ENCODE peak calls at places on chromosomes 6 and 20, in seven cellular contexts. M is stimulated activated effector memory CD8-positive, alpha-beta T cell treated with anti-CD3 and anti-CD28 coated beads, Interleukin-12 subunit alpha, Interleukin-12 subunit beta, amount 100 ng/mL, for 72 hours; K is foreskin fibroblast; E is HTR-8/SVneo; N is RWPE1; F is activated CD4-positive, CD25-positive, alpha-beta regulatory T cell; I is stimulated activated CD4-positive, alpha-beta T cell treated with anti-CD3 and anti-CD28 coated beads, Interleukin-2, amount 100 ng/mL, for 24 hours. W is an unnamed sample.

GRCh38 chr6:98308564-98308963 is 525.8 kb upstream of the POU3F2 start:
- DNase-seq in M (no peak), K (no peak), E (no peak), N (no peak), F (no peak), I (no peak), W (no peak)

GRCh38 chr6:149545258-149545753 is 537 bp downstream of the PPIL4 start:
- DNase-seq in M (peak; percentile 18), K (peak; percentile 54), E (no peak), N (peak; percentile 30), F (peak; percentile 20), I (peak; percentile 66), W (no peak)

GRCh38 chr6:116403205-116403604 is 32.5 kb downstream of the DSE start:
- DNase-seq in M (no peak), K (no peak), E (no peak), N (no peak), F (no peak), I (no peak), W (no peak)

GRCh38 chr20:3710703-3711417 is 1.5 kb downstream of the SIGLEC1 start:
- DNase-seq in M (peak; percentile 80), K (peak; percentile 30), E (peak; percentile 85), N (peak; percentile 80), F (peak; percentile 70), I (peak; percentile 85), W (peak; percentile 88)

GRCh38 chr6:11354019-11354418 is 121.6 kb upstream of the NEDD9 start:
- DNase-seq in M (peak; percentile 17), K (peak; percentile 9), E (no peak), N (no peak), F (no peak), I (peak; percentile 74), W (no peak)

GRCh38 chr20:14644698-14645097 is 307.3 kb upstream of the FLRT3 start:
- DNase-seq in M (no peak), K (no peak), E (no peak), N (no peak), F (no peak), I (no peak), W (no peak)

GRCh38 chr6:125835221-125835744 is 44.5 kb downstream of the NCOA7 start:
- DNase-seq in M (no peak), K (no peak), E (no peak), N (no peak), F (no peak), I (no peak), W (no peak)

GRCh38 chr6:105783333-105783945 is 302.7 kb upstream of the PRDM1 start:
- DNase-seq in M (no peak), K (no peak), E (no peak), N (no peak), F (no peak), I (no peak), W (no peak)

GRCh38 chr6:38852215-38852614 is 137.1 kb downstream of the DNAH8 start:
- DNase-seq in M (no peak), K (no peak), E (no peak), N (no peak), F (no peak), I (no peak), W (no peak)

GRCh38 chr20:19025430-19026120 is 186.9 kb upstream of the SLC24A3 start:
- DNase-seq in M (no peak), K (no peak), E (no peak), N (no peak), F (no peak), I (no peak), W (no peak)

GRCh38 chr6:1200706-1201105 is 111.2 kb upstream of the FOXQ1 start:
- DNase-seq in M (no peak), K (peak; percentile 99), E (no peak), N (no peak), F (no peak), I (no peak), W (no peak)

GRCh38 chr20:9332783-9333482 is 181.5 kb upstream of the LAMP5 start:
- DNase-seq in M (no peak), K (no peak), E (no peak), N (no peak), F (no peak), I (no peak), W (no peak)

GRCh38 chr6:126527016-126527606 is 187.2 kb downstream of the CENPW start:
- DNase-seq in M (no peak), K (no peak), E (no peak), N (no peak), F (no peak), I (no peak), W (no peak)

GRCh38 chr20:17614176-17614811 is 44.4 kb downstream of the DSTN start:
- DNase-seq in M (no peak), K (peak; percentile 48), E (no peak), N (peak; percentile 14), F (no peak), I (no peak), W (no peak)

GRCh38 chr6:43903739-43904290 is 133.8 kb downstream of the VEGFA start:
- DNase-seq in M (no peak), K (no peak), E (no peak), N (no peak), F (no peak), I (no peak), W (no peak)

GRCh38 chr6:134873500-134874388 is 76.2 kb downstream of the ALDH8A1 start:
- DNase-seq in M (no peak), K (no peak), E (no peak), N (no peak), F (no peak), I (peak; percentile 23), W (no peak)

GRCh38 chr20:4040283-4041179 is 25.2 kb upstream of the RNF24 start:
- DNase-seq in M (no peak), K (peak; percentile 68), E (no peak), N (no peak), F (no peak), I (no peak), W (no peak)

GRCh38 chr6:98054453-98054852 is 771.4 kb upstream of the MMS22L start:
- DNase-seq in M (no peak), K (no peak), E (no peak), N (no peak), F (no peak), I (no peak), W (no peak)

GRCh38 chr20:45450097-45450818 is 19.3 kb upstream of the WFDC2 start:
- DNase-seq in M (no peak), K (peak; percentile 30), E (peak; percentile 72), N (no peak), F (no peak), I (no peak), W (no peak)

GRCh38 chr20:41330343-41330720 is 10.3 kb upstream of the LPIN3 start:
- DNase-seq in M (no peak), K (peak; percentile 54), E (no peak), N (no peak), F (no peak), I (no peak), W (no peak)

GRCh38 chr6:109738667-109739066 is 47.6 kb downstream of the FIG4 start:
- DNase-seq in M (no peak), K (no peak), E (no peak), N (no peak), F (no peak), I (no peak), W (no peak)

GRCh38 chr6:52552278-52552643 is 24.6 kb downstream of the TRAM2 start:
- DNase-seq in M (no peak), K (no peak), E (no peak), N (no peak), F (no peak), I (no peak), W (no peak)

W was measured in GM12892.